ENCODE peak calls at places on chromosomes 13 and 19, in nine cellular contexts. Y is suprapubic skin; G is CD8-positive, alpha-beta memory T cell; V is brain microvascular endothelial cell; L is right cardiac atrium; X is ascending aorta; F is mammary epithelial cell; P is esophagus muscularis mucosa; B is neural progenitor cell. U is an unnamed sample.

GRCh38 chr13:33140161-33140560 is 123.9 kb downstream of the KL start:
- DNase-seq in Y (no peak), G (no peak), V (no peak), L (no peak), X (no peak), F (no peak), P (no peak), B (no peak), U (no peak)

GRCh38 chr19:34217952-34218817 is 36.2 kb upstream of the GARRE1 start:
- DNase-seq in Y (no peak), G (peak; percentile 88), V (peak; percentile 98), L (no peak), X (no peak), F (peak; percentile 89), P (no peak), B (no peak), U (peak; percentile 24)

GRCh38 chr13:25771208-25771607 is 280.6 kb downstream of the SHISA2 start:
- DNase-seq in Y (no peak), G (no peak), V (peak; percentile 34), L (no peak), X (no peak), F (peak; percentile 73), P (no peak), B (no peak), U (no peak)

GRCh38 chr13:80048802-80049201 is 292.1 kb downstream of the SPRY2 start:
- DNase-seq in Y (peak; percentile 83), G (no peak), V (peak; percentile 99), L (peak; percentile 82), X (peak; percentile 90), F (peak; percentile 95), P (peak; percentile 93), B (peak; percentile 47), U (peak; percentile 75)

GRCh38 chr13:86862137-86862536 is 809.0 kb upstream of the SLITRK5 start:
- DNase-seq in Y (no peak), G (no peak), V (no peak), L (no peak), X (no peak), F (no peak), P (no peak), B (no peak), U (no peak)

GRCh38 chr13:113088691-113089020 is 16.9 kb upstream of the F7 start:
- DNase-seq in Y (peak; percentile 63), G (no peak), V (no peak), L (no peak), X (no peak), F (no peak), P (no peak), B (no peak), U (no peak)

GRCh38 chr13:27170221-27170520 is 1.4 kb downstream of the USP12 start:
- DNase-seq in Y (no peak), G (no peak), V (peak; percentile 60), L (no peak), X (no peak), F (peak; percentile 70), P (no peak), B (no peak), U (no peak)

GRCh38 chr13:38228322-38228721 is 121.3 kb upstream of the UFM1 start:
- DNase-seq in Y (no peak), G (no peak), V (no peak), L (no peak), X (no peak), F (no peak), P (no peak), B (no peak), U (no peak)

GRCh38 chr13:24162604-24163003 is 2.1 kb downstream of the SPATA13 start:
- DNase-seq in Y (no peak), G (no peak), V (no peak), L (no peak), X (no peak), F (no peak), P (no peak), B (peak; percentile 23), U (no peak)

GRCh38 chr13:112806761-112807652 is 117.2 kb downstream of the ATP11A start:
- DNase-seq in Y (no peak), G (no peak), V (no peak), L (no peak), X (no peak), F (no peak), P (no peak), B (no peak), U (no peak)

GRCh38 chr13:92390217-92390616 is 836.4 kb upstream of the GPC6 start:
- DNase-seq in Y (no peak), G (no peak), V (no peak), L (no peak), X (no peak), F (no peak), P (no peak), B (no peak), U (peak; percentile 8)

GRCh38 chr13:59261928-59262488 is 901.7 kb downstream of the DIAPH3 start:
- DNase-seq in Y (no peak), G (no peak), V (no peak), L (no peak), X (no peak), F (no peak), P (no peak), B (peak; percentile 61), U (peak; percentile 18)

GRCh38 chr13:100230813-100231575 is 142.1 kb downstream of the PCCA start:
- DNase-seq in Y (no peak), G (peak; percentile 2), V (no peak), L (no peak), X (no peak), F (no peak), P (no peak), B (peak; percentile 23), U (no peak)

GRCh38 chr13:93727301-93728141 is 500.9 kb downstream of the GPC6 start:
- DNase-seq in Y (no peak), G (no peak), V (peak; percentile 50), L (no peak), X (no peak), F (peak; percentile 16), P (no peak), B (no peak), U (no peak)

GRCh38 chr13:113050856-113051431 is 54.6 kb upstream of the F7 start:
- DNase-seq in Y (no peak), G (no peak), V (no peak), L (no peak), X (no peak), F (no peak), P (no peak), B (no peak), U (no peak)

GRCh38 chr13:110394371-110394841 is 87.3 kb downstream of the COL4A2 start:
- DNase-seq in Y (no peak), G (no peak), V (peak; percentile 88), L (no peak), X (no peak), F (no peak), P (no peak), B (no peak), U (no peak)
- H3K27ac ChIP-seq in Y (no peak overlapping the region), G (no peak overlapping the region), V (peak overlapping the region; percentile 100), L (no peak overlapping the region), X (peak overlapping the region; percentile 98), F (no peak overlapping the region), P (peak overlapping the region; percentile 95), B (no peak overlapping the region), U (no peak overlapping the region)

GRCh38 chr13:36997716-36998427 is 1.3 kb downstream of the ALG5 start:
- DNase-seq in Y (no peak), G (no peak), V (no peak), L (no peak), X (no peak), F (peak; percentile 1), P (no peak), B (no peak), U (no peak)

GRCh38 chr13:36999054-36999927 is at the start of gene ALG5:
- DNase-seq in Y (peak; percentile 95), G (peak; percentile 97), V (peak; percentile 70), L (peak; percentile 92), X (peak; percentile 23), F (peak; percentile 83), P (peak; percentile 95), B (peak; percentile 95), U (peak; percentile 95)

GRCh38 chr13:37001921-37002250 is 1.3 kb downstream of the EXOSC8 start:
- DNase-seq in Y (no peak), G (no peak), V (no peak), L (no peak), X (no peak), F (no peak), P (no peak), B (no peak), U (no peak)

DNA sequence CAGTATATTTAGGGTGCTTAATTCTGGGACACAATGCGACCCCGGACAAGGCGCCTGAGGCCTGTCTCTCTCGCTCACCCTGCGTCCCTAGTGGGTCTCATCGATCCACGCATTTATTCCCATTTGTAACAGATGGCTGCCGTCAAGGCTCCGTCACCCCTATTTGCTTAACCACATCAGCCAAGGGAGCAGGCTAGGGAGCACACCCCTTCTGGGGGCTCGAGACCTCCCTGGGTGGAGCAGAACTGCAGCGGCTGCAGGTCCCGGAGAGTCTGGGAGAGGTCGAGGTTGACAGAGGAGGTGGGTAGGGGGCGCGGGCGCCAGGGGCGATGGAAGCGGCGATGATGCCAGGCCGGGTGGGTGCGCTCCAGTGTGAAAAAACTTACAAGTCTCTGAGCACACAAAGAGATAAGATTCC is 507 bp downstream of the ALG5 start:
- DNase-seq in Y (peak; percentile 79), G (no peak), V (no peak), L (peak; percentile 38), X (no peak), F (peak; percentile 5), P (no peak), B (peak; percentile 47), U (peak; percentile 35)
- H3K4me3 ChIP-seq in Y (peak overlapping the region; percentile 68), G (peak overlapping the region; percentile 95), V (peak overlapping the region; percentile 96), L (peak overlapping the region; percentile 93), X (peak overlapping the region; percentile 98), F (peak overlapping the region; percentile 76), P (peak overlapping the region; percentile 95), B (peak overlapping the region; percentile 68), U (peak overlapping the region; percentile 84)

GRCh38 chr19:11199517-11199916 is 2.2 kb upstream of the KANK2 start:
- DNase-seq in Y (no peak), G (no peak), V (no peak), L (no peak), X (no peak), F (no peak), P (no peak), B (no peak), U (no peak)
- H3K27ac ChIP-seq in Y (peak overlapping the region; percentile 45), G (no peak overlapping the region), V (no peak overlapping the region), L (peak overlapping the region; percentile 65), X (peak overlapping the region; percentile 60), F (no peak overlapping the region), P (peak overlapping the region; percentile 95), B (no peak overlapping the region), U (no peak overlapping the region)

DNA sequence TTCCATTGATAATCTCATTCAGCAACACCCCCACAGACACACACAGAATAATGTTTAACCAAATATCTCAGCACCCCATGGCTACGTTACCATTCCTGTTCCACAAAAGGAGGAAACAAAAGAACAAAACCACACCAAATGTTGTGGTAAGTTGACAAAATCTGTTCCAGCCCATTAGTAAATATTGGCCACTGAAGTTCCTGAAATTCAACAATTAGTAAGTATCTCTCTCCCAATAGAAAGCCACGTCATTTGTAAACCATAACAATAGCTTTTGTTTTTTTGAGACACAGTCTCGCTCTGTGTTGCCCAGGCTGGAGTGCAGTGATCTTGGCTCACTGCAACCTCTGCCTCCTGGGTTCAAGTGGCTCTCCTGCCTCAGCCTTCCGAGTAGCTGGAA is 2.3 kb upstream of the FCAR start:
- DNase-seq in Y (no peak), G (no peak), V (no peak), L (no peak), X (no peak), F (no peak), P (no peak), B (no peak), U (no peak)
- H3K4me3 ChIP-seq in Y (no peak overlapping the region), G (no peak overlapping the region), V (no peak overlapping the region), L (no peak overlapping the region), X (no peak overlapping the region), F (no peak overlapping the region), P (no peak overlapping the region), B (no peak overlapping the region), U (no peak overlapping the region)

GRCh38 chr19:40425450-40426287 is at the start of gene SERTAD1:
- DNase-seq in Y (peak; percentile 100), G (peak; percentile 100), V (peak; percentile 99), L (peak; percentile 99), X (peak; percentile 99), F (peak; percentile 99), P (peak; percentile 100), B (peak; percentile 100), U (peak; percentile 100)
- H3K27ac ChIP-seq in Y (peak within 1 kb of the TSS; percentile 97), G (peak within 1 kb of the TSS; percentile 90), V (peak within 1 kb of the TSS; percentile 99), L (peak within 1 kb of the TSS; percentile 99), X (peak within 1 kb of the TSS; percentile 99), F (peak within 1 kb of the TSS; percentile 89), P (peak within 1 kb of the TSS; percentile 100), B (peak within 1 kb of the TSS; percentile 89), U (peak within 1 kb of the TSS; percentile 99)

U was measured in hepatocyte.